ENCODE peak calls at places on chromosomes 11 and 22, in eight cellular contexts. E, B, Y, G, C, V, F and H are unnamed samples. For H3K4me1, the result is how much of the 10 kb centered on the place peaks cover.

GRCh38 chr11:68270334-68271022 is 1.3 kb downstream of the C11orf24 start:
- DNase-seq in E (no peak), B (no peak), Y (peak), G (no peak), C (no peak), V (no peak), F (no peak), H (no peak)

GRCh38 chr11:61602775-61603569 is 22.1 kb upstream of the SYT7 start:
- DNase-seq in E (no peak), B (peak), Y (peak), G (peak), C (no peak), V (peak), F (peak), H (peak)

GRCh38 chr22:20433191-20433590 is 4.4 kb downstream of the SCARF2 start:
- DNase-seq in E (peak), B (peak), Y (peak), G (no peak), C (no peak), V (peak), F (no peak), H (no peak)

GRCh38 chr11:88886796-88887195 is 179.0 kb downstream of the GRM5 start:
- DNase-seq in E (no peak), B (no peak), Y (peak), G (no peak), C (peak), V (no peak), F (no peak), H (peak)

GRCh38 chr11:22666700-22667439 is 459 bp downstream of the GAS2 start:
- DNase-seq in E (peak), B (peak), Y (peak), G (no peak), C (peak), V (no peak), F (peak), H (peak)

GRCh38 chr11:61647529-61647928 is 32.7 kb upstream of the DAGLA start:
- DNase-seq in E (no peak), B (no peak), Y (no peak), G (no peak), C (no peak), V (no peak), F (no peak), H (no peak)

GRCh38 chr22:23822101-23822671 is 16.6 kb downstream of the DERL3 start:
- DNase-seq in E (peak), B (peak), Y (no peak), G (no peak), C (no peak), V (no peak), F (no peak), H (no peak)

GRCh38 chr22:42797021-42797420 is 60.1 kb downstream of the ARFGAP3 start:
- DNase-seq in E (no peak), B (no peak), Y (no peak), G (no peak), C (no peak), V (peak), F (no peak), H (no peak)

GRCh38 chr11:10050561-10050960 is 243.5 kb downstream of the SBF2 start:
- DNase-seq in E (no peak), B (no peak), Y (peak), G (no peak), C (no peak), V (no peak), F (peak), H (no peak)

GRCh38 chr11:2204361-2205213 is 33.0 kb upstream of the TH start:
- DNase-seq in E (peak), B (peak), Y (no peak), G (no peak), C (no peak), V (peak), F (no peak), H (peak)

GRCh38 chr11:19294444-19294843 is 53.7 kb upstream of the E2F8 start:
- DNase-seq in E (no peak), B (no peak), Y (no peak), G (no peak), C (no peak), V (no peak), F (no peak), H (no peak)

GRCh38 chr22:30424471-30425326 is 869 bp upstream of the MTFP1 start:
- DNase-seq in E (no peak), B (no peak), Y (peak), G (no peak), C (no peak), V (no peak), F (no peak), H (peak)

GRCh38 chr22:45242778-45243191 is 2.1 kb upstream of the KIAA0930 start:
- DNase-seq in E (peak), B (no peak), Y (no peak), G (no peak), C (no peak), V (no peak), F (no peak), H (peak)

GRCh38 chr11:62269654-62270278 is at the start of gene SCGB2A2:
- DNase-seq in E (no peak), B (no peak), Y (no peak), G (no peak), C (no peak), V (no peak), F (no peak), H (no peak)

GRCh38 chr22:49199224-49199623 is 628.4 kb downstream of the BRD1 start:
- DNase-seq in E (no peak), B (no peak), Y (no peak), G (no peak), C (no peak), V (peak), F (no peak), H (no peak)

GRCh38 chr11:114099392-114100178 is 40.1 kb downstream of the ZBTB16 start:
- DNase-seq in E (no peak), B (no peak), Y (peak), G (no peak), C (no peak), V (peak), F (no peak), H (no peak)

GRCh38 chr11:72338741-72339140 is 94.8 kb upstream of the PHOX2A start:
- DNase-seq in E (no peak), B (no peak), Y (no peak), G (no peak), C (no peak), V (no peak), F (peak), H (no peak)

GRCh38 chr11:110092577-110093406 is at the start of gene ZC3H12C:
- DNase-seq in E (peak), B (peak), Y (peak), G (peak), C (no peak), V (peak), F (peak), H (peak)

GRCh38 chr11:32630844-32631243 is 47.2 kb downstream of the EIF3M start:
- DNase-seq in E (no peak), B (no peak), Y (no peak), G (no peak), C (no peak), V (no peak), F (no peak), H (no peak)

GRCh38 chr11:14012836-14013235 is 50.3 kb downstream of the SPON1 start:
- DNase-seq in E (no peak), B (no peak), Y (no peak), G (no peak), C (no peak), V (no peak), F (peak), H (no peak)

GRCh38 chr22:39532215-39533071 is at the start of gene RPS19BP1:
- DNase-seq in E (peak), B (peak), Y (peak), G (peak), C (peak), V (peak), F (peak), H (peak)
- H3K4me1 ChIP-seq in E (half or more), B (under half), Y (under half), G (under half), C (half or more), V (half or more), F (under half), H (under half)

GRCh38 chr11:130427049-130427388 is 1.4 kb downstream of the ADAMTS8 start:
- DNase-seq in E (no peak), B (no peak), Y (no peak), G (no peak), C (no peak), V (no peak), F (no peak), H (no peak)
- H3K4me3 ChIP-seq in E (peak), B (no peak), Y (no peak), G (peak), C (no peak), V (peak), F (no peak), H (no peak)

GRCh38 chr22:31629741-31630184 is 32.3 kb downstream of the PISD start:
- DNase-seq in E (no peak), B (no peak), Y (no peak), G (no peak), C (no peak), V (no peak), F (no peak), H (no peak)
- H3K4me1 ChIP-seq in E (half or more), B (under half), Y (under half), G (under half), C (under half), V (half or more), F (under half), H (under half)

GRCh38 chr11:118213774-118214173 is 11.0 kb downstream of the JAML start:
- DNase-seq in E (no peak), B (no peak), Y (peak), G (no peak), C (no peak), V (no peak), F (no peak), H (no peak)

GRCh38 chr11:118216621-118217526 is 7.9 kb downstream of the JAML start:
- DNase-seq in E (no peak), B (no peak), Y (no peak), G (no peak), C (no peak), V (no peak), F (no peak), H (no peak)

GRCh38 chr11:118215765-118216164 is 9.0 kb downstream of the JAML start:
- DNase-seq in E (no peak), B (no peak), Y (no peak), G (no peak), C (no peak), V (no peak), F (no peak), H (no peak)

GRCh38 chr11:118214210-118214914 is 10.4 kb downstream of the JAML start:
- DNase-seq in E (peak), B (no peak), Y (no peak), G (no peak), C (no peak), V (no peak), F (no peak), H (peak)

DNA sequence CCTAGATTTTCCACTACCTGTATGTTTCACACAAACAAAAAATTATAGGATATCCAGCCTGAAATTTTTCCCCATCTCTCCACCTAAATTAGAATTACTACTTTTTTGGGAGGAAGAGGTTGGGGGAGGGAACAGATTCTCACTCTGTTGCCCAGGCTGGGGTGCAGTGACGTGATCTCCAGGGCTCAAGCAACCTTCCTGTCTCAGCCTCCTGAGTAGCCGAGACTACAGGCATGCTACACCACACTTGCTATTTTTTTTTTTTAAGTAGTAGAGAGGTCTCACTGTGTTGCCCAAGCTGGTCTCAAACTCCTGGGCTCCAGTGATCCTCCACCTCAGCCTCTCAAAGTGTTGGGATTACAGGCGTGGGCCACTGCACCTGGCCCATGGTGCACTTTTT is 9.5 kb downstream of the JAML start:
- DNase-seq in E (no peak), B (no peak), Y (no peak), G (no peak), C (peak), V (no peak), F (no peak), H (no peak)
- H3K4me3 ChIP-seq in E (no peak), B (no peak), Y (no peak), G (no peak), C (no peak), V (no peak), F (no peak), H (no peak)

GRCh38 chr11:47913569-47914244 is 65.6 kb upstream of the NUP160 start:
- DNase-seq in E (no peak), B (no peak), Y (no peak), G (no peak), C (no peak), V (no peak), F (no peak), H (no peak)
- H3K4me1 ChIP-seq in E (under half), B (under half), Y (under half), G (under half), C (under half), V (under half), F (under half), H (under half)

GRCh38 chr22:41383085-41383484 is 1.3 kb downstream of the TEF start:
- DNase-seq in E (no peak), B (no peak), Y (no peak), G (no peak), C (no peak), V (no peak), F (no peak), H (no peak)
- H3K4me3 ChIP-seq in E (peak), B (no peak), Y (no peak), G (peak), C (no peak), V (peak), F (peak), H (no peak)

GRCh38 chr11:77407613-77408012 is 66.3 kb downstream of the PAK1 start:
- DNase-seq in E (no peak), B (peak), Y (peak), G (no peak), C (no peak), V (no peak), F (peak), H (peak)

GRCh38 chr11:77411238-77411637 is 62.7 kb downstream of the PAK1 start:
- DNase-seq in E (peak), B (no peak), Y (peak), G (no peak), C (no peak), V (peak), F (peak), H (no peak)

GRCh38 chr11:77410076-77410827 is 63.6 kb downstream of the PAK1 start:
- DNase-seq in E (no peak), B (no peak), Y (no peak), G (no peak), C (no peak), V (no peak), F (no peak), H (no peak)

GRCh38 chr11:77406396-77406795 is 67.5 kb downstream of the PAK1 start:
- DNase-seq in E (no peak), B (no peak), Y (no peak), G (no peak), C (no peak), V (no peak), F (no peak), H (no peak)

DNA sequence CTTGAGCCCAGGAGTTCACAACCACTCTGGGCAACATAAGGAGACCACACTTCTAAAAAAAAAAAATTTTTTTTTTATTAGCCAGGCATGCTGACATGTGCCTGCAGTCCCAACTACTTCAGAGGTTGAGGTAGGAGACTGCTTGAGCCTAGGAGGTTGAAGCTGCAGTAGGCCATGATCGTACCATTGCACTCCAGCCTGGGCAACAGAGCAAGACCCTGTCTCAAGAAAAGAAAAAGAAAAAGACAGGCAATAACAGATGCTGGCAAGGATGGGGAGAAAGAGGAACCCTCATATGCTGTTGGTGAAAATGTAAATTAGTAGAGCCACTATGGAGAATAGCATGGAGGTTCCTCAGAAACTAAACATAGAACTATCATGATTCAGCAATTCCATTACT is 64.8 kb downstream of the PAK1 start:
- DNase-seq in E (no peak), B (no peak), Y (no peak), G (no peak), C (no peak), V (no peak), F (no peak), H (no peak)
- H3K4me1 ChIP-seq in E (under half), B (under half), Y (under half), G (under half), C (under half), V (half or more), F (under half), H (under half)

DNA sequence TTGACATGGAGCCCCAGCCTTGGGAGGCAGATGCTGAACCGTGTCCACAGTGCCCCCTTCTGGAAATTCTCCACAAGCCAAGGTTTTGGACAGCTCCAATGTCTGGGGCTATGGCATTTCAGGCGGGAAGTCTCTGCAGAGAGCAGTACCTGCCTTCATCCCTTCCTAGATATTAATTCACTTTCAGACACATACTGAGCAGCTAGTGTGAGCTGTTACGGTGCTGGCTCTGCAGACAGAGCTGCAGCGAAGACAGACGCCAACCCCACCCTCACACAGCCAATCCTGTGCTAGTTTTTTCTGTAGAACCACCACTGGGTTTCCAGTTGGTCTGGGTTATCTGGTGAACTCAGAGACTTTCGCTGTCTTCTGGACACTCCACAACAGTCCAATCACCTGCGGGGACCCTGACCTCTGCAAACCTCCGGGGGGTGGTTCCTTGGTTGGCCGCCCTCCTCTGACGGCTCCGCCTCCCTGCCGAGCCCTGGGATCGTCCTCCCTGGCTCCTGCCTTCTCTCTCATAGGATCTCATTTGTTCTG is 9.1 kb downstream of the LMF2 start:
- DNase-seq in E (peak), B (no peak), Y (peak), G (peak), C (peak), V (no peak), F (peak), H (peak)
- H3K4me3 ChIP-seq in E (no peak), B (no peak), Y (no peak), G (no peak), C (no peak), V (no peak), F (no peak), H (no peak)

GRCh38 chr11:12404461-12404860 is 27.1 kb downstream of the PARVA start:
- DNase-seq in E (no peak), B (peak), Y (no peak), G (no peak), C (no peak), V (peak), F (no peak), H (no peak)

GRCh38 chr11:12402691-12403120 is 25.3 kb downstream of the PARVA start:
- DNase-seq in E (no peak), B (no peak), Y (no peak), G (no peak), C (no peak), V (no peak), F (peak), H (no peak)

GRCh38 chr11:12403122-12403994 is 26.0 kb downstream of the PARVA start:
- DNase-seq in E (no peak), B (no peak), Y (no peak), G (no peak), C (no peak), V (no peak), F (peak), H (no peak)

GRCh38 chr11:12402027-12402426 is 24.7 kb downstream of the PARVA start:
- DNase-seq in E (no peak), B (no peak), Y (no peak), G (no peak), C (no peak), V (no peak), F (no peak), H (no peak)

DNA sequence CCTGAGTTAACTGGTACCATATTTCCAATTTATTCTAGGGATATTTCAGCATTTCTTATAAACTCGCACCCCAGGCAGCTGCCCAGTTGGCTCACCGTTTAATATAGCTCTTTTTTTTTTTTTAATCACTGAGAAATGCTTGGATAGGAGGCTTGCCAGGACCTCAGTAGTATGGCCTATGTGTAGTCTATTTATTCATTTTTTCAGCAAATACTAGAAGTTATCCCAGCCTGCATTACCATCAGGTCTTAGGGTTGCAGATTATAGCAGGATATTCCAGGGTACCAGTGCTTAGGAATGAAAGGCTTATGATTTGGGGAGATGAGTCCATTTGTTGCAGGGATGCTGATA is 26.6 kb downstream of the PARVA start:
- DNase-seq in E (no peak), B (no peak), Y (no peak), G (no peak), C (no peak), V (no peak), F (peak), H (no peak)
- H3K4me1 ChIP-seq in E (under half), B (under half), Y (under half), G (under half), C (under half), V (half or more), F (under half), H (under half)

GRCh38 chr11:64996327-64996709 is 453 bp downstream of the BATF2 start:
- DNase-seq in E (no peak), B (no peak), Y (no peak), G (no peak), C (no peak), V (no peak), F (no peak), H (no peak)
- H3K4me3 ChIP-seq in E (peak), B (peak), Y (no peak), G (peak), C (no peak), V (peak), F (peak), H (peak)